ENCODE peak calls at places on chromosomes 6 and 20, in ten cellular contexts. One of them, this sample, is unnamed.

GRCh38 chr20:58991720-58992119 is 10.7 kb downstream of the NELFCD start:
- DNase-seq in fibroblast of lung: no peak
- DNase-seq in thoracic aorta: no peak
- DNase-seq in heart left ventricle: peak; percentile 8
- DNase-seq in NCI-H1694 treated with DMSO at 0.1 percent for 48 hours: no peak
- DNase-seq in activated naive CD8-positive, alpha-beta T cell treated with anti-CD3 and anti-CD28 coated beads, Interleukin-2, amount 50 U/mL, for 24 hours: no peak
- DNase-seq in GM23248: no peak
- DNase-seq in C1 segment of cervical spinal cord: no peak
- DNase-seq in DMS 273 treated with DMSO at 0.1 percent for 48 hours: no peak
- DNase-seq in heart right ventricle: no peak
- DNase-seq in this sample: peak; percentile 89

GRCh38 chr20:34536798-34537394 is 20.7 kb downstream of the DYNLRB1 start:
- DNase-seq in NCI-H1694 treated with DMSO at 0.1 percent for 48 hours: peak; percentile 15
- DNase-seq in GM23248: peak; percentile 67
- DNase-seq in thoracic aorta: no peak
- DNase-seq in C1 segment of cervical spinal cord: no peak
- DNase-seq in heart left ventricle: no peak
- DNase-seq in activated naive CD8-positive, alpha-beta T cell treated with anti-CD3 and anti-CD28 coated beads, Interleukin-2, amount 50 U/mL, for 24 hours: peak; percentile 53
- DNase-seq in DMS 273 treated with DMSO at 0.1 percent for 48 hours: no peak
- DNase-seq in fibroblast of lung: peak; percentile 25
- DNase-seq in heart right ventricle: peak; percentile 70
- DNase-seq in this sample: peak; percentile 41

GRCh38 chr20:5919634-5920544 is 30.4 kb downstream of the TRMT6 start:
- DNase-seq in GM23248: no peak
- DNase-seq in DMS 273 treated with DMSO at 0.1 percent for 48 hours: no peak
- DNase-seq in heart right ventricle: no peak
- DNase-seq in C1 segment of cervical spinal cord: no peak
- DNase-seq in heart left ventricle: no peak
- DNase-seq in fibroblast of lung: no peak
- DNase-seq in activated naive CD8-positive, alpha-beta T cell treated with anti-CD3 and anti-CD28 coated beads, Interleukin-2, amount 50 U/mL, for 24 hours: peak; percentile 30
- DNase-seq in thoracic aorta: no peak
- DNase-seq in NCI-H1694 treated with DMSO at 0.1 percent for 48 hours: no peak
- DNase-seq in this sample: no peak

GRCh38 chr20:58141971-58142842 is 86.2 kb downstream of the ANKRD60 start:
- DNase-seq in heart left ventricle: no peak
- DNase-seq in DMS 273 treated with DMSO at 0.1 percent for 48 hours: no peak
- DNase-seq in heart right ventricle: no peak
- DNase-seq in thoracic aorta: no peak
- DNase-seq in GM23248: no peak
- DNase-seq in NCI-H1694 treated with DMSO at 0.1 percent for 48 hours: no peak
- DNase-seq in fibroblast of lung: no peak
- DNase-seq in C1 segment of cervical spinal cord: no peak
- DNase-seq in activated naive CD8-positive, alpha-beta T cell treated with anti-CD3 and anti-CD28 coated beads, Interleukin-2, amount 50 U/mL, for 24 hours: no peak
- DNase-seq in this sample: no peak

GRCh38 chr20:19995220-19995863 is 21.8 kb upstream of the NAA20 start:
- DNase-seq in thoracic aorta: no peak
- DNase-seq in fibroblast of lung: peak; percentile 75
- DNase-seq in heart left ventricle: no peak
- DNase-seq in heart right ventricle: no peak
- DNase-seq in C1 segment of cervical spinal cord: no peak
- DNase-seq in GM23248: peak; percentile 78
- DNase-seq in activated naive CD8-positive, alpha-beta T cell treated with anti-CD3 and anti-CD28 coated beads, Interleukin-2, amount 50 U/mL, for 24 hours: peak; percentile 25
- DNase-seq in DMS 273 treated with DMSO at 0.1 percent for 48 hours: peak; percentile 51
- DNase-seq in NCI-H1694 treated with DMSO at 0.1 percent for 48 hours: peak; percentile 65
- DNase-seq in this sample: peak; percentile 63

GRCh38 chr6:168908887-168909286 is 344.8 kb downstream of the THBS2 start:
- DNase-seq in GM23248: peak; percentile 94
- DNase-seq in heart right ventricle: no peak
- DNase-seq in DMS 273 treated with DMSO at 0.1 percent for 48 hours: no peak
- DNase-seq in fibroblast of lung: peak; percentile 76
- DNase-seq in thoracic aorta: no peak
- DNase-seq in C1 segment of cervical spinal cord: no peak
- DNase-seq in activated naive CD8-positive, alpha-beta T cell treated with anti-CD3 and anti-CD28 coated beads, Interleukin-2, amount 50 U/mL, for 24 hours: no peak
- DNase-seq in heart left ventricle: no peak
- DNase-seq in NCI-H1694 treated with DMSO at 0.1 percent for 48 hours: no peak
- DNase-seq in this sample: no peak

GRCh38 chr20:62742550-62742949 is 33.9 kb downstream of the NTSR1 start:
- DNase-seq in heart right ventricle: no peak
- DNase-seq in thoracic aorta: no peak
- DNase-seq in fibroblast of lung: no peak
- DNase-seq in heart left ventricle: no peak
- DNase-seq in activated naive CD8-positive, alpha-beta T cell treated with anti-CD3 and anti-CD28 coated beads, Interleukin-2, amount 50 U/mL, for 24 hours: no peak
- DNase-seq in C1 segment of cervical spinal cord: no peak
- DNase-seq in DMS 273 treated with DMSO at 0.1 percent for 48 hours: no peak
- DNase-seq in GM23248: no peak
- DNase-seq in NCI-H1694 treated with DMSO at 0.1 percent for 48 hours: no peak
- DNase-seq in this sample: no peak

GRCh38 chr20:58486207-58486606 is 29.0 kb downstream of the APCDD1L start:
- DNase-seq in GM23248: no peak
- DNase-seq in C1 segment of cervical spinal cord: no peak
- DNase-seq in NCI-H1694 treated with DMSO at 0.1 percent for 48 hours: no peak
- DNase-seq in heart right ventricle: no peak
- DNase-seq in fibroblast of lung: no peak
- DNase-seq in thoracic aorta: no peak
- DNase-seq in activated naive CD8-positive, alpha-beta T cell treated with anti-CD3 and anti-CD28 coated beads, Interleukin-2, amount 50 U/mL, for 24 hours: no peak
- DNase-seq in DMS 273 treated with DMSO at 0.1 percent for 48 hours: no peak
- DNase-seq in heart left ventricle: no peak
- DNase-seq in this sample: no peak

GRCh38 chr6:23692184-23692583 is 433.8 kb upstream of the NRSN1 start:
- DNase-seq in DMS 273 treated with DMSO at 0.1 percent for 48 hours: no peak
- DNase-seq in thoracic aorta: no peak
- DNase-seq in C1 segment of cervical spinal cord: no peak
- DNase-seq in heart left ventricle: no peak
- DNase-seq in NCI-H1694 treated with DMSO at 0.1 percent for 48 hours: no peak
- DNase-seq in fibroblast of lung: no peak
- DNase-seq in activated naive CD8-positive, alpha-beta T cell treated with anti-CD3 and anti-CD28 coated beads, Interleukin-2, amount 50 U/mL, for 24 hours: no peak
- DNase-seq in heart right ventricle: no peak
- DNase-seq in GM23248: no peak
- DNase-seq in this sample: no peak

GRCh38 chr6:126698732-126699240 is 358.9 kb downstream of the CENPW start:
- DNase-seq in heart right ventricle: no peak
- DNase-seq in activated naive CD8-positive, alpha-beta T cell treated with anti-CD3 and anti-CD28 coated beads, Interleukin-2, amount 50 U/mL, for 24 hours: no peak
- DNase-seq in fibroblast of lung: no peak
- DNase-seq in C1 segment of cervical spinal cord: no peak
- DNase-seq in thoracic aorta: no peak
- DNase-seq in NCI-H1694 treated with DMSO at 0.1 percent for 48 hours: no peak
- DNase-seq in heart left ventricle: no peak
- DNase-seq in DMS 273 treated with DMSO at 0.1 percent for 48 hours: no peak
- DNase-seq in GM23248: no peak
- DNase-seq in this sample: no peak

GRCh38 chr6:132614554-132614953 is 9.5 kb downstream of the TAAR2 start:
- DNase-seq in NCI-H1694 treated with DMSO at 0.1 percent for 48 hours: no peak
- DNase-seq in GM23248: no peak
- DNase-seq in activated naive CD8-positive, alpha-beta T cell treated with anti-CD3 and anti-CD28 coated beads, Interleukin-2, amount 50 U/mL, for 24 hours: no peak
- DNase-seq in C1 segment of cervical spinal cord: no peak
- DNase-seq in heart right ventricle: no peak
- DNase-seq in DMS 273 treated with DMSO at 0.1 percent for 48 hours: no peak
- DNase-seq in heart left ventricle: no peak
- DNase-seq in thoracic aorta: no peak
- DNase-seq in fibroblast of lung: no peak
- DNase-seq in this sample: no peak

GRCh38 chr6:117167520-117168271 is 97.7 kb upstream of the VGLL2 start:
- DNase-seq in GM23248: peak; percentile 48
- DNase-seq in activated naive CD8-positive, alpha-beta T cell treated with anti-CD3 and anti-CD28 coated beads, Interleukin-2, amount 50 U/mL, for 24 hours: no peak
- DNase-seq in fibroblast of lung: no peak
- DNase-seq in thoracic aorta: no peak
- DNase-seq in DMS 273 treated with DMSO at 0.1 percent for 48 hours: no peak
- DNase-seq in C1 segment of cervical spinal cord: no peak
- DNase-seq in heart left ventricle: no peak
- DNase-seq in heart right ventricle: no peak
- DNase-seq in NCI-H1694 treated with DMSO at 0.1 percent for 48 hours: no peak
- DNase-seq in this sample: no peak

GRCh38 chr6:146543211-146543939 is at the start of gene RAB32:
- DNase-seq in DMS 273 treated with DMSO at 0.1 percent for 48 hours: no peak
- DNase-seq in activated naive CD8-positive, alpha-beta T cell treated with anti-CD3 and anti-CD28 coated beads, Interleukin-2, amount 50 U/mL, for 24 hours: peak; percentile 36
- DNase-seq in fibroblast of lung: peak; percentile 95
- DNase-seq in GM23248: peak; percentile 99
- DNase-seq in NCI-H1694 treated with DMSO at 0.1 percent for 48 hours: no peak
- DNase-seq in heart right ventricle: peak; percentile 94
- DNase-seq in C1 segment of cervical spinal cord: peak; percentile 92
- DNase-seq in thoracic aorta: peak; percentile 67
- DNase-seq in heart left ventricle: peak; percentile 95
- DNase-seq in this sample: peak; percentile 89

This sample was measured in HepG2.